ENCODE peak calls at places on chromosomes 4 and X, in four cellular contexts. One of them, this sample, is unnamed.

GRCh38 chr4:120331486-120332281 is 265.0 kb upstream of the MAD2L1 start:
- DNase-seq in cardiac muscle cell: no peak
- DNase-seq in activated CD4-positive, alpha-beta T cell treated with anti-CD3 and anti-CD28 coated beads, Interleukin-2, amount 50 U/mL, for 48 hours: peak
- DNase-seq in GM13977: peak
- DNase-seq in this sample: no peak

GRCh38 chr4:17468638-17469221 is 43.2 kb downstream of the QDPR start:
- DNase-seq in GM13977: no peak
- DNase-seq in activated CD4-positive, alpha-beta T cell treated with anti-CD3 and anti-CD28 coated beads, Interleukin-2, amount 50 U/mL, for 48 hours: no peak
- DNase-seq in cardiac muscle cell: peak
- DNase-seq in this sample: peak

GRCh38 chr4:109207060-109207459 is 95.4 kb downstream of the COL25A1 start:
- DNase-seq in GM13977: no peak
- DNase-seq in activated CD4-positive, alpha-beta T cell treated with anti-CD3 and anti-CD28 coated beads, Interleukin-2, amount 50 U/mL, for 48 hours: no peak
- DNase-seq in cardiac muscle cell: no peak
- DNase-seq in this sample: no peak

GRCh38 chrX:42106556-42106955 is 183.2 kb upstream of the CASK start:
- DNase-seq in activated CD4-positive, alpha-beta T cell treated with anti-CD3 and anti-CD28 coated beads, Interleukin-2, amount 50 U/mL, for 48 hours: no peak
- DNase-seq in GM13977: no peak
- DNase-seq in cardiac muscle cell: no peak
- DNase-seq in this sample: no peak

GRCh38 chr4:2948895-2949781 is 14.1 kb downstream of the NOP14 start:
- DNase-seq in GM13977: no peak
- DNase-seq in cardiac muscle cell: peak
- DNase-seq in activated CD4-positive, alpha-beta T cell treated with anti-CD3 and anti-CD28 coated beads, Interleukin-2, amount 50 U/mL, for 48 hours: no peak
- DNase-seq in this sample: peak

GRCh38 chr4:121192500-121192899 is 28.4 kb upstream of the TNIP3 start:
- DNase-seq in activated CD4-positive, alpha-beta T cell treated with anti-CD3 and anti-CD28 coated beads, Interleukin-2, amount 50 U/mL, for 48 hours: no peak
- DNase-seq in GM13977: peak
- DNase-seq in cardiac muscle cell: peak
- DNase-seq in this sample: peak

GRCh38 chr4:118814054-118814453 is 21.9 kb downstream of the SEC24D start:
- DNase-seq in activated CD4-positive, alpha-beta T cell treated with anti-CD3 and anti-CD28 coated beads, Interleukin-2, amount 50 U/mL, for 48 hours: no peak
- DNase-seq in GM13977: no peak
- DNase-seq in cardiac muscle cell: no peak
- DNase-seq in this sample: no peak

GRCh38 chr4:143399113-143399949 is 62.7 kb downstream of the GAB1 start:
- DNase-seq in cardiac muscle cell: peak
- DNase-seq in GM13977: no peak
- DNase-seq in activated CD4-positive, alpha-beta T cell treated with anti-CD3 and anti-CD28 coated beads, Interleukin-2, amount 50 U/mL, for 48 hours: no peak
- DNase-seq in this sample: no peak

GRCh38 chrX:71095971-71096701 is 485 bp downstream of the FOXO4 start:
- DNase-seq in cardiac muscle cell: no peak
- DNase-seq in activated CD4-positive, alpha-beta T cell treated with anti-CD3 and anti-CD28 coated beads, Interleukin-2, amount 50 U/mL, for 48 hours: no peak
- DNase-seq in GM13977: no peak
- DNase-seq in this sample: no peak

GRCh38 chr4:140330311-140330900 is 43.0 kb upstream of the SCOC start:
- DNase-seq in cardiac muscle cell: peak
- DNase-seq in GM13977: no peak
- DNase-seq in activated CD4-positive, alpha-beta T cell treated with anti-CD3 and anti-CD28 coated beads, Interleukin-2, amount 50 U/mL, for 48 hours: no peak
- DNase-seq in this sample: peak

GRCh38 chr4:5373327-5373726 is 322.0 kb downstream of the STK32B start:
- DNase-seq in GM13977: no peak
- DNase-seq in cardiac muscle cell: no peak
- DNase-seq in activated CD4-positive, alpha-beta T cell treated with anti-CD3 and anti-CD28 coated beads, Interleukin-2, amount 50 U/mL, for 48 hours: no peak
- DNase-seq in this sample: no peak

GRCh38 chr4:76726141-76726540 is 171.8 kb downstream of the SOWAHB start:
- DNase-seq in cardiac muscle cell: no peak
- DNase-seq in activated CD4-positive, alpha-beta T cell treated with anti-CD3 and anti-CD28 coated beads, Interleukin-2, amount 50 U/mL, for 48 hours: no peak
- DNase-seq in GM13977: no peak
- DNase-seq in this sample: no peak

GRCh38 chrX:93177930-93178329 is 495.4 kb downstream of the NAP1L3 start:
- DNase-seq in activated CD4-positive, alpha-beta T cell treated with anti-CD3 and anti-CD28 coated beads, Interleukin-2, amount 50 U/mL, for 48 hours: no peak
- DNase-seq in cardiac muscle cell: no peak
- DNase-seq in GM13977: no peak
- DNase-seq in this sample: no peak

GRCh38 chr4:84952004-84952403 is 14.5 kb downstream of the WDFY3 start:
- DNase-seq in cardiac muscle cell: no peak
- DNase-seq in activated CD4-positive, alpha-beta T cell treated with anti-CD3 and anti-CD28 coated beads, Interleukin-2, amount 50 U/mL, for 48 hours: no peak
- DNase-seq in GM13977: no peak
- DNase-seq in this sample: peak

GRCh38 chrX:11423362-11423818 is 130.2 kb downstream of the AMELX start:
- DNase-seq in activated CD4-positive, alpha-beta T cell treated with anti-CD3 and anti-CD28 coated beads, Interleukin-2, amount 50 U/mL, for 48 hours: no peak
- DNase-seq in GM13977: peak
- DNase-seq in cardiac muscle cell: no peak
- DNase-seq in this sample: peak

GRCh38 chr4:35494955-35495354 is 749.4 kb downstream of the ARAP2 start:
- DNase-seq in GM13977: no peak
- DNase-seq in activated CD4-positive, alpha-beta T cell treated with anti-CD3 and anti-CD28 coated beads, Interleukin-2, amount 50 U/mL, for 48 hours: no peak
- DNase-seq in cardiac muscle cell: no peak
- DNase-seq in this sample: no peak

GRCh38 chr4:15765910-15766703 is 12.0 kb upstream of the CD38 start:
- DNase-seq in cardiac muscle cell: no peak
- DNase-seq in activated CD4-positive, alpha-beta T cell treated with anti-CD3 and anti-CD28 coated beads, Interleukin-2, amount 50 U/mL, for 48 hours: peak
- DNase-seq in GM13977: no peak
- DNase-seq in this sample: no peak

GRCh38 chr4:82569727-82570126 is 7.9 kb upstream of the TMEM150C start:
- DNase-seq in activated CD4-positive, alpha-beta T cell treated with anti-CD3 and anti-CD28 coated beads, Interleukin-2, amount 50 U/mL, for 48 hours: no peak
- DNase-seq in cardiac muscle cell: no peak
- DNase-seq in GM13977: no peak
- DNase-seq in this sample: no peak

GRCh38 chr4:73684097-73684496 is 56.3 kb upstream of the CXCL8 start:
- DNase-seq in activated CD4-positive, alpha-beta T cell treated with anti-CD3 and anti-CD28 coated beads, Interleukin-2, amount 50 U/mL, for 48 hours: no peak
- DNase-seq in GM13977: no peak
- DNase-seq in cardiac muscle cell: no peak
- DNase-seq in this sample: no peak

GRCh38 chr4:122842984-122843531 is 16.4 kb downstream of the FGF2 start:
- DNase-seq in activated CD4-positive, alpha-beta T cell treated with anti-CD3 and anti-CD28 coated beads, Interleukin-2, amount 50 U/mL, for 48 hours: no peak
- DNase-seq in GM13977: no peak
- DNase-seq in cardiac muscle cell: no peak
- DNase-seq in this sample: peak

GRCh38 chr4:113908829-113909228 is 70.6 kb downstream of the ARSJ start:
- DNase-seq in activated CD4-positive, alpha-beta T cell treated with anti-CD3 and anti-CD28 coated beads, Interleukin-2, amount 50 U/mL, for 48 hours: no peak
- DNase-seq in cardiac muscle cell: no peak
- DNase-seq in GM13977: no peak
- DNase-seq in this sample: no peak

GRCh38 chrX:136104936-136105335 is 42.4 kb upstream of the FHL1 start:
- DNase-seq in activated CD4-positive, alpha-beta T cell treated with anti-CD3 and anti-CD28 coated beads, Interleukin-2, amount 50 U/mL, for 48 hours: no peak
- DNase-seq in GM13977: no peak
- DNase-seq in cardiac muscle cell: no peak
- DNase-seq in this sample: no peak

GRCh38 chr4:153383131-153383530 is 38.6 kb downstream of the MND1 start:
- DNase-seq in GM13977: no peak
- DNase-seq in cardiac muscle cell: no peak
- DNase-seq in activated CD4-positive, alpha-beta T cell treated with anti-CD3 and anti-CD28 coated beads, Interleukin-2, amount 50 U/mL, for 48 hours: no peak
- DNase-seq in this sample: peak

This sample was measured in AG08395.